ENCODE peak calls at places on chromosomes 16 and 17, in six cellular contexts. L is colonic mucosa, S is cardiac muscle cell, R is left ventricle myocardium inferior, Q is adipocyte, X is lower lobe of right lung. E is an unnamed sample.

GRCh38 chr17:14299261-14300093 is 1.4 kb upstream of the HS3ST3B1 start:
- DNase-seq in R (no peak), Q (peak; percentile 68), L (peak; percentile 29), X (peak; percentile 65), S (peak; percentile 75), E (peak; percentile 73)

GRCh38 chr16:56658476-56658875 is 717 bp downstream of the MT1F start:
- DNase-seq in Q (no peak), S (no peak), L (no peak), R (no peak), X (no peak), E (no peak)

GRCh38 chr17:78263063-78263735 is 31.8 kb downstream of the TMEM235 start:
- DNase-seq in R (peak; percentile 57), X (peak; percentile 80), Q (no peak), L (peak; percentile 58), S (peak; percentile 50), E (no peak)

GRCh38 chr17:73194514-73195222 is 1.8 kb downstream of the COG1 start:
- DNase-seq in R (no peak), X (no peak), Q (peak; percentile 69), S (no peak), L (no peak), E (no peak)

GRCh38 chr17:41415833-41416335 is 8.5 kb downstream of the KRT37 start:
- DNase-seq in L (no peak), S (no peak), R (no peak), X (no peak), Q (peak; percentile 78), E (no peak)

GRCh38 chr17:30819941-30820705 is 4.4 kb downstream of the CRLF3 start:
- DNase-seq in S (peak; percentile 65), R (no peak), Q (peak; percentile 50), X (no peak), L (no peak), E (no peak)

GRCh38 chr16:89198417-89199240 is 1.7 kb downstream of the SLC22A31 start:
- DNase-seq in S (no peak), X (peak; percentile 36), Q (no peak), R (no peak), L (no peak), E (no peak)

GRCh38 chr16:57038151-57038550 is 48.8 kb downstream of the NLRC5 start:
- DNase-seq in S (peak; percentile 50), Q (peak; percentile 34), L (no peak), R (no peak), X (no peak), E (no peak)

GRCh38 chr17:14818469-14818868 is 446.7 kb downstream of the PMP22 start:
- DNase-seq in Q (no peak), R (no peak), L (no peak), X (no peak), S (no peak), E (no peak)

GRCh38 chr16:64061621-64062020 is 1060.2 kb downstream of the CDH11 start:
- DNase-seq in X (no peak), L (no peak), Q (peak; percentile 3), R (no peak), S (no peak), E (no peak)

GRCh38 chr17:65533056-65533745 is 28.2 kb downstream of the AXIN2 start:
- DNase-seq in L (no peak), S (no peak), Q (no peak), R (no peak), X (no peak), E (no peak)

GRCh38 chr17:70166571-70166970 is 2.8 kb upstream of the KCNJ2 start:
- DNase-seq in X (no peak), Q (no peak), S (no peak), L (no peak), R (no peak), E (no peak)

GRCh38 chr16:11182381-11182780 is 73.6 kb downstream of the SOCS1 start:
- DNase-seq in R (no peak), Q (no peak), L (no peak), X (peak; percentile 65), S (no peak), E (no peak)

GRCh38 chr17:17724307-17724921 is 43.2 kb downstream of the RAI1 start:
- DNase-seq in L (no peak), X (no peak), R (no peak), Q (peak; percentile 62), S (peak; percentile 65), E (no peak)

GRCh38 chr16:59432934-59433333 is 698.8 kb upstream of the GOT2 start:
- DNase-seq in Q (no peak), X (no peak), L (no peak), R (no peak), S (no peak), E (no peak)

GRCh38 chr17:71423871-71424546 is 696.8 kb upstream of the SOX9 start:
- DNase-seq in Q (no peak), X (no peak), S (peak; percentile 12), L (no peak), R (no peak), E (no peak)

GRCh38 chr17:67211742-67212141 is 33.3 kb downstream of the HELZ start:
- DNase-seq in S (peak; percentile 71), L (no peak), Q (peak; percentile 78), X (no peak), R (no peak), E (no peak)

GRCh38 chr16:73037331-73037745 is 10.6 kb downstream of the ZFHX3 start:
- DNase-seq in R (peak; percentile 49), X (no peak), Q (no peak), L (no peak), S (no peak), E (no peak)

GRCh38 chr17:14886200-14886739 is 378.9 kb downstream of the PMP22 start:
- DNase-seq in Q (peak; percentile 13), R (no peak), L (no peak), X (no peak), S (no peak), E (no peak)

GRCh38 chr16:70579648-70580630 is 56.3 kb downstream of the SF3B3 start:
- DNase-seq in X (no peak), S (no peak), R (peak; percentile 64), L (peak; percentile 57), Q (no peak), E (peak; percentile 82)

GRCh38 chr17:71019699-71020098 is 850.4 kb downstream of the KCNJ2 start:
- DNase-seq in S (no peak), L (no peak), X (no peak), R (no peak), Q (no peak), E (no peak)

GRCh38 chr16:56343661-56344517 is 81.5 kb downstream of the AMFR start:
- DNase-seq in X (no peak), S (no peak), L (no peak), Q (no peak), R (no peak), E (no peak)

GRCh38 chr17:2710804-2711607 is 558 bp downstream of the CLUH start:
- DNase-seq in X (peak; percentile 64), Q (peak; percentile 50), L (no peak), R (no peak), S (no peak), E (no peak)

GRCh38 chr16:30527635-30528178 is 1.3 kb upstream of the ZNF768 start:
- DNase-seq in X (peak; percentile 57), R (no peak), S (no peak), L (peak; percentile 54), Q (no peak), E (no peak)

GRCh38 chr17:81509048-81509686 is 3.4 kb downstream of the ACTG1 start:
- DNase-seq in R (no peak), Q (peak; percentile 25), X (no peak), L (peak; percentile 59), S (peak; percentile 59), E (no peak)

GRCh38 chr17:31310260-31310659 is 3.6 kb downstream of the EVI2B start:
- DNase-seq in L (no peak), Q (no peak), X (no peak), R (no peak), S (no peak), E (no peak)

GRCh38 chr17:74742153-74742515 is 5.1 kb downstream of the RAB37 start:
- DNase-seq in X (no peak), Q (peak; percentile 20), L (no peak), S (no peak), R (peak; percentile 17), E (no peak)

GRCh38 chr16:79593754-79594153 is 6.8 kb downstream of the MAF start:
- DNase-seq in Q (no peak), X (no peak), L (no peak), R (no peak), S (no peak), E (no peak)

GRCh38 chr16:79592150-79592549 is 8.4 kb downstream of the MAF start:
- DNase-seq in X (no peak), Q (no peak), R (no peak), L (no peak), S (no peak), E (no peak)

GRCh38 chr16:79587897-79588296 is 12.6 kb downstream of the MAF start:
- DNase-seq in Q (no peak), X (no peak), L (no peak), S (no peak), R (no peak), E (no peak)

GRCh38 chr16:79593074-79593531 is 7.4 kb downstream of the MAF start:
- DNase-seq in R (no peak), Q (no peak), X (no peak), S (no peak), L (no peak), E (no peak)

GRCh38 chr16:79589495-79590134 is 10.9 kb downstream of the MAF start:
- DNase-seq in S (no peak), Q (no peak), L (no peak), X (no peak), R (peak; percentile 22), E (no peak)
- H3K4me1 ChIP-seq in S (peaks cover 14% of the 10 kb centered on the region), Q (peaks cover 27% of the 10 kb centered on the region), L (no peaks in the 10 kb centered on the region), X (peaks cover 16% of the 10 kb centered on the region), R (peaks cover 29% of the 10 kb centered on the region), E (no peaks in the 10 kb centered on the region)

GRCh38 chr16:85208643-85209520 is 96.6 kb upstream of the CIBAR2 start:
- DNase-seq in Q (no peak), L (no peak), X (no peak), R (no peak), S (no peak), E (no peak)
- H3K4me1 ChIP-seq in Q (peaks cover 64% of the 10 kb centered on the region), L (no peaks in the 10 kb centered on the region), X (peaks cover 30% of the 10 kb centered on the region), R (peaks cover 76% of the 10 kb centered on the region), S (peaks cover 48% of the 10 kb centered on the region), E (peaks cover 21% of the 10 kb centered on the region)

GRCh38 chr16:84607694-84608093 is 10.2 kb downstream of the COTL1 start:
- DNase-seq in X (no peak), L (peak; percentile 46), R (no peak), S (no peak), Q (no peak), E (no peak)

GRCh38 chr16:84606081-84606875 is 11.6 kb downstream of the COTL1 start:
- DNase-seq in L (no peak), R (no peak), X (no peak), Q (no peak), S (no peak), E (no peak)

GRCh38 chr16:84608281-84608680 is 9.6 kb downstream of the COTL1 start:
- DNase-seq in L (no peak), Q (no peak), X (no peak), S (no peak), R (no peak), E (no peak)

GRCh38 chr16:84605339-84605848 is 12.5 kb downstream of the COTL1 start:
- DNase-seq in S (peak; percentile 42), X (no peak), R (no peak), Q (no peak), L (no peak), E (no peak)

GRCh38 chr16:84607061-84607460 is 10.8 kb downstream of the COTL1 start:
- DNase-seq in L (no peak), X (no peak), S (no peak), Q (no peak), R (no peak), E (no peak)
- H3K4me1 ChIP-seq in L (no peaks in the 10 kb centered on the region), X (peaks cover 74% of the 10 kb centered on the region), S (peaks cover 10% of the 10 kb centered on the region), Q (peaks cover 41% of the 10 kb centered on the region), R (peaks cover 12% of the 10 kb centered on the region), E (no peaks in the 10 kb centered on the region)

GRCh38 chr17:27544350-27545131 is 86.4 kb upstream of the LGALS9 start:
- DNase-seq in R (no peak), S (peak; percentile 59), L (no peak), Q (no peak), X (no peak), E (no peak)
- H3K4me1 ChIP-seq in R (peaks cover 21% of the 10 kb centered on the region), S (no peaks in the 10 kb centered on the region), L (no peaks in the 10 kb centered on the region), Q (peaks cover 26% of the 10 kb centered on the region), X (peaks cover 53% of the 10 kb centered on the region), E (peaks cover 11% of the 10 kb centered on the region)

E was measured in ascending aorta.